ENCODE peak calls at places on chromosomes 12 and 14, in ten cellular contexts. F is HS-5; E is omental fat pad; A is AG04449; Z is activated T-helper 1 cell treated with Interleukin-2 at 50 U/mL for 16 hours; G is GM20000; P is right lobe of liver; T is IMR-90; N is immature natural killer cell; K is effector memory CD4-positive, alpha-beta T cell. L is an unnamed sample.

GRCh38 chr14:105485720-105486332 is 860 bp upstream of the CRIP1 start:
- DNase-seq in A (no peak), E (no peak), P (no peak), T (no peak), Z (no peak), N (peak; percentile 71), F (no peak), G (peak; percentile 63), K (peak; percentile 72), L (peak; percentile 26)

GRCh38 chr12:121748571-121749265 is 36.2 kb downstream of the TMEM120B start:
- DNase-seq in F (no peak), E (no peak), G (no peak), A (peak; percentile 44), Z (no peak), K (no peak), N (peak; percentile 5), T (peak; percentile 96), P (peak; percentile 52), L (no peak)

GRCh38 chr14:53151867-53152626 is 1.1 kb downstream of the DDHD1 start:
- DNase-seq in T (peak; percentile 35), K (peak; percentile 54), A (no peak), G (peak; percentile 65), Z (peak; percentile 54), E (peak; percentile 44), F (peak; percentile 29), N (peak; percentile 80), P (peak; percentile 72), L (no peak)

GRCh38 chr12:93819048-93819491 is 141.9 kb downstream of the CRADD start:
- DNase-seq in G (no peak), A (peak; percentile 21), F (no peak), E (no peak), N (no peak), K (no peak), T (peak; percentile 88), Z (no peak), P (no peak), L (no peak)

GRCh38 chr12:4849024-4849594 is 60.6 kb upstream of the KCNA1 start:
- DNase-seq in A (no peak), K (peak; percentile 10), G (peak; percentile 48), E (no peak), Z (no peak), T (peak; percentile 48), N (peak; percentile 26), F (no peak), P (no peak), L (no peak)

GRCh38 chr14:104240426-104241157 is 102.2 kb downstream of the KIF26A start:
- DNase-seq in K (no peak), G (no peak), T (no peak), A (no peak), N (no peak), E (no peak), F (no peak), Z (no peak), P (no peak), L (no peak)

GRCh38 chr12:82912406-82912805 is 225.7 kb downstream of the TMTC2 start:
- DNase-seq in E (no peak), F (no peak), A (no peak), K (no peak), N (no peak), T (peak; percentile 4), Z (no peak), G (no peak), P (no peak), L (no peak)

GRCh38 chr12:90065301-90065801 is 356.7 kb upstream of the ATP2B1 start:
- DNase-seq in K (no peak), G (no peak), Z (no peak), T (no peak), N (no peak), F (no peak), P (no peak), A (no peak), E (no peak), L (no peak)

GRCh38 chr14:86787782-86788181 is 1205.2 kb downstream of the GALC start:
- DNase-seq in N (no peak), G (no peak), P (no peak), Z (no peak), F (no peak), K (no peak), A (peak; percentile 57), E (no peak), T (peak; percentile 65), L (no peak)

GRCh38 chr14:71076472-71076871 is 169.2 kb downstream of the PCNX1 start:
- DNase-seq in P (no peak), G (no peak), T (no peak), E (no peak), A (no peak), Z (no peak), K (no peak), N (no peak), F (no peak), L (no peak)

GRCh38 chr14:78083837-78084236 is 86.3 kb upstream of the NRXN3 start:
- DNase-seq in T (no peak), N (no peak), Z (no peak), E (no peak), K (no peak), A (no peak), F (no peak), G (no peak), P (no peak), L (no peak)

GRCh38 chr12:111363578-111363977 is 5.3 kb downstream of the PHETA1 start:
- DNase-seq in K (no peak), N (no peak), T (peak; percentile 48), A (peak; percentile 12), P (no peak), G (no peak), Z (no peak), E (no peak), F (no peak), L (no peak)

GRCh38 chr12:88693837-88694445 is 113.7 kb upstream of the KITLG start:
- DNase-seq in T (peak; percentile 65), G (no peak), K (no peak), F (no peak), P (no peak), A (no peak), E (no peak), Z (no peak), N (no peak), L (no peak)

GRCh38 chr12:26028953-26029740 is 70.7 kb downstream of the RASSF8 start:
- DNase-seq in A (no peak), K (no peak), T (peak; percentile 67), E (no peak), Z (no peak), F (peak; percentile 41), N (peak; percentile 12), P (no peak), G (peak; percentile 26), L (no peak)

GRCh38 chr12:128387811-128388422 is 120.9 kb downstream of the TMEM132C start:
- DNase-seq in T (no peak), P (peak; percentile 50), N (peak; percentile 47), K (no peak), F (no peak), G (peak; percentile 56), A (no peak), Z (no peak), E (peak; percentile 27), L (no peak)

GRCh38 chr12:132648616-132649225 is 30.1 kb downstream of the P2RX2 start:
- DNase-seq in F (no peak), K (no peak), E (no peak), Z (no peak), G (no peak), P (no peak), T (no peak), A (no peak), N (no peak), L (no peak)

GRCh38 chr14:36096090-36096489 is 80.4 kb downstream of the PTCSC3 start:
- DNase-seq in N (no peak), K (no peak), F (peak; percentile 57), E (no peak), G (no peak), A (peak; percentile 19), T (peak; percentile 52), P (no peak), Z (no peak), L (no peak)

GRCh38 chr12:22480016-22480415 is 64.3 kb downstream of the C2CD5 start:
- DNase-seq in K (no peak), Z (no peak), A (no peak), N (no peak), G (peak; percentile 2), F (no peak), P (no peak), E (no peak), T (no peak), L (no peak)

GRCh38 chr12:27970981-27971489 is 1.5 kb downstream of the PTHLH start:
- DNase-seq in N (no peak), P (no peak), E (no peak), K (no peak), G (peak; percentile 36), T (no peak), A (no peak), Z (no peak), F (no peak), L (no peak)

GRCh38 chr12:49568442-49568776 is 467 bp upstream of the MCRS1 start:
- DNase-seq in T (no peak), A (no peak), F (no peak), Z (no peak), N (no peak), K (no peak), E (no peak), P (no peak), G (no peak), L (no peak)

L was measured in GF-D8.